ENCODE peak calls at places on chromosomes 11 and 22, in four cellular contexts. Q is K562, K is GM12878, R is SK-N-SH. C is an unnamed sample.

GRCh38 chr11:47881145-47881544 is 33.0 kb upstream of the NUP160 start:
- DNase-seq in Q (no peak), K (no peak), R (no peak), C (no peak)

GRCh38 chr11:9461760-9462134 is 935 bp downstream of the ZNF143 start:
- DNase-seq in Q (peak), K (no peak), R (peak), C (no peak)

GRCh38 chr11:22703040-22703439 is 36.6 kb downstream of the GAS2 start:
- DNase-seq in Q (peak), K (peak), R (no peak), C (no peak)

GRCh38 chr11:27291302-27291889 is 71.6 kb downstream of the CCDC34 start:
- DNase-seq in Q (peak), K (no peak), R (no peak), C (no peak)

GRCh38 chr11:3197878-3198528 is 20.6 kb downstream of the MRGPRG start:
- DNase-seq in Q (no peak), K (no peak), R (peak), C (no peak)

GRCh38 chr11:130457909-130458729 is 9.7 kb downstream of the ADAMTS15 start:
- DNase-seq in Q (no peak), K (no peak), R (no peak), C (no peak)

GRCh38 chr22:25453058-25453457 is 111.4 kb upstream of the GRK3 start:
- DNase-seq in Q (no peak), K (no peak), R (no peak), C (no peak)

GRCh38 chr22:39567135-39567946 is 3.2 kb upstream of the CACNA1I start:
- DNase-seq in Q (no peak), K (no peak), R (no peak), C (no peak)

GRCh38 chr11:44306469-44307244 is 3.3 kb downstream of the ALX4 start:
- DNase-seq in Q (no peak), K (no peak), R (peak), C (no peak)

DNA sequence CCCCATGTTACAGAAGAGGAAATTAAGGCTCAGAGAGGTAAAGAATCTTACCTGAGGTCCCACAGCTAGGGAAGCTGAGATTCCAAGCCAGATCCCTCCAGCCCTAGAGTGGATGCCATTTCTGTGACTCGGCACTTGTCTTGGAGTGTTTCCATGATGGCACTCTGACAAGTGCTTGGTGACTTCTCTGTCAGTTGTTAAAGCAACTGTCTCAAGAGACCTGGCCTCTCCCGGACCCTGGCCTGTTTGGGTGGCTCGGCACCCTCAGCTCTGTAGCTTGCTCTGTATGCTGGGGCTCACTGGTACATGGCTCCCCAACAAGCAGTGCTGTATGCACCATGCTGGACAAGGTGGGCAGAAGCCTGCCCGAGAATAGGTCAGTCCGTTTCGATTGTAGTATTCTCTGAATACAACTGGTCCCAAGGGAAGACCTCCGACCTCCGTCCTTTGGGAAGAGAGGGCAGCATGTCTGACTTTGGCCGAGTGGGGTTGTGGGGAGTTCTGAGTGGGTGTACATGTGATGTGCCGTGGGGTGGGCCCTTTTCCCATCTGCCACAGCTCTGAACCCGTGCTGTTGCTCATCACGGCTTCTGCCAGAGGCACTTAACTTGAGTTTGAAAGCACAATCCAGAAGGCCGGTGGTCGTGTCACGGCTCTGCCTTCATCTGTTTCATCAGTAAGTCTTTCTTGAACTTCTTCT is 12.4 kb downstream of the ACO2 start:
- DNase-seq in Q (no peak), K (no peak), R (no peak), C (no peak)
- TF ChIP-seq NRF1 in Q (no peak), K (no peak), R (no peak), C (no peak)

GRCh38 chr11:86816251-86816726 is 15.9 kb downstream of the PRSS23 start:
- DNase-seq in Q (no peak), K (no peak), R (no peak), C (no peak)
- TF ChIP-seq NRF1 in Q (no peak), K (no peak), R (no peak), C (no peak)

GRCh38 chr22:23233084-23233501 is 52.8 kb downstream of the BCR start:
- DNase-seq in Q (no peak), K (no peak), R (peak), C (no peak)

GRCh38 chr22:23234409-23235161 is 54.3 kb downstream of the BCR start:
- DNase-seq in Q (no peak), K (no peak), R (no peak), C (no peak)

GRCh38 chr22:23235425-23235824 is 55.1 kb downstream of the BCR start:
- DNase-seq in Q (no peak), K (no peak), R (no peak), C (no peak)

GRCh38 chr22:23232094-23232905 is 52.0 kb downstream of the BCR start:
- DNase-seq in Q (no peak), K (no peak), R (no peak), C (no peak)

DNA sequence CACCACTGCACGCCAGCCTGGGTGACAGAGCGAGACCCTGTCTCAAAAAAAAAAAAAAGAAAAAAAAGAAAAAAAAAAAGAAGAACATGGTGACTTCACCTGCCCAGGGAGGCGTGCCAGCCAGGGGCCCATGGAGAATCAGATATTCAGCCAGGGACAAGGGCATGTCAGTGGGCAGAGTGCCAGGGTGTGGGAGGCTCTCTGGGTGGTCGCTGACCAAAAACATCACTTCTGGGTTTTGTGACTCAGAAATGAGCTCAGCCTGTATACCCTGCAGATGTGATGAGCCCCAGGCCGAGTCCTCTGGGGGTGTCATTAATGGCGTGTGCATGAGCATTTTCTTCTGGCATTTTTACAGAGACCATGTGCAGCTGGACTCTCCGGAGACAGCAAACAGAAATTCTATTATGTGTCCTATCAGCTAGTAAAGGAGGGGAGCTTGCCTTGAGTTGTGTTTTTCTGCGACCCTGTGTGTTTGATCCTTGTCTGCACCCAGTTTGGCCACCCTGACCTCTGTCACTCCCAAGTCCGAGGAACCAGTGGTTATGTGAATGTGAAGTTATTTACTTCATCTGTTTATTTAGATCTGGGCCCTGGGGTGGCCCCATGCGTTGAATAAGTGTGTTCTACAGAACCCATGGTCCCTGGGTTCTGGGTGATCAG is 53.6 kb downstream of the BCR start:
- DNase-seq in Q (no peak), K (no peak), R (peak), C (no peak)
- TF ChIP-seq NRF1 in Q (no peak), K (no peak), R (no peak), C (no peak)

GRCh38 chr11:60372767-60373166 is 5.6 kb upstream of the MS4A7 start:
- DNase-seq in Q (no peak), K (no peak), R (no peak), C (no peak)

GRCh38 chr11:60376601-60377000 is 1.7 kb upstream of the MS4A7 start:
- DNase-seq in Q (no peak), K (no peak), R (no peak), C (no peak)

GRCh38 chr11:60377737-60378136 is 595 bp upstream of the MS4A7 start:
- DNase-seq in Q (no peak), K (peak), R (no peak), C (no peak)

GRCh38 chr11:60378359-60378758 is at the start of gene MS4A7:
- DNase-seq in Q (no peak), K (peak), R (no peak), C (no peak)
- TF ChIP-seq NRF1 in Q (no peak), K (no peak), R (no peak), C (no peak)

GRCh38 chr22:49237703-49238102 is 590.0 kb downstream of the BRD1 start:
- DNase-seq in Q (no peak), K (no peak), R (no peak), C (no peak)

GRCh38 chr22:49240016-49240380 is 587.7 kb downstream of the BRD1 start:
- DNase-seq in Q (no peak), K (no peak), R (no peak), C (no peak)

GRCh38 chr22:49239264-49240015 is 588.2 kb downstream of the BRD1 start:
- DNase-seq in Q (no peak), K (no peak), R (no peak), C (no peak)

GRCh38 chr22:49237279-49237678 is 590.4 kb downstream of the BRD1 start:
- DNase-seq in Q (no peak), K (no peak), R (no peak), C (peak)

DNA sequence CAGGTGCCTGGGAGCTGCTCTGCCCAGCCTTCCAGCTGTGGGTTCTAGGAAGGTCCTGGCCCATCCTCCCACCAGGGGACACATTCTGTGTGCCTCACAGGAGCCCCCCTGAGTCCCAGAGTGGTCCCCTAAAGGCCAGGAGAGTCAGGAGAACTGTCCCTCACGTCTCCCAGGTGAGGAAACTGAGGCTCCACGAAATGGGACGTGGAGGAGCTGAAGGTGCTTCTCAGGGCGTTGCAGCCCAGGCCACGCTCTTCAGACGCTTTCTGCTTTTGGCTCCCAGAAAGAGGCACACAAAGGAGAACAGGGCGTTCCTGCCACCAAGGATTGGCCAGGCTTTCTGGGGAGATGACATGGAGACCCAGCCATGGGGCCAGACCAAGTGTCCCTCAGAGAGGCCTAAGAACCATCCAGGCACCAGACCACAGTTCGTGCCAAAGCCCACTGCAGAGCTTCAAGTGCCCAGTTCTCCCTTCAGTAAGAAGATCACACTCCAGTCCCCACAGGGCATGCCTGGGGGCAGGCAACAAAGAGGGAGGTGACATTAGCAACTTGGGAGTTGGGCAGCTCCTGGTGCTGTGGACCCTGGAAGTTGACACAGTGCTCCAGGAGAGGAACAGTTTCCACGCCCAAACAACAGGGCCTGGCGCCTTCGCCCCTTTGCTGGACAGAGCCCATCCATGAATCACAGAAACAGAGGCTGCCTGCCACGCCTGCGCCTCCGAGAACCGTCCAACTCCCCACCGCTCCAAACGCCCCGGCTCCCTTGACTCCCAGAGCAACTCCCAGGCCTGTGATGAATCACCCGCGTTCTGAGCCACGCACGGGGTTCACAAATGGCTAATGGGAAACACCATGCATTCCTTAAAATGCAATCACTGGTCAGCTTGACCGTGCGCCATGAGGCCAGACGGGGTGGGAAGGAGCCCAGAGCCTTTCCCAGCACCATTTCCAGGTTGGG is 589.2 kb downstream of the BRD1 start:
- DNase-seq in Q (no peak), K (no peak), R (no peak), C (peak)
- TF ChIP-seq NRF1 in Q (no peak), K (no peak), R (no peak), C (no peak)

C was measured in H1.